ENCODE peak calls at places on chromosomes 1 and 21, in ten cellular contexts. S, X, U, A, E, V, F, N, P and O are unnamed samples.

GRCh38 chr1:38062361-38063288 is 16.0 kb upstream of the POU3F1 start:
- DNase-seq in E (no peak), A (no peak), V (no peak), X (no peak), F (no peak), N (no peak), S (no peak), U (no peak), P (no peak), O (no peak)

GRCh38 chr21:38420140-38420539 is 78.1 kb downstream of the ERG start:
- DNase-seq in F (no peak), V (no peak), U (no peak), S (no peak), A (no peak), P (no peak), E (no peak), N (no peak), X (no peak), O (no peak)

GRCh38 chr1:8338526-8339202 is 20.8 kb downstream of the SLC45A1 start:
- DNase-seq in F (no peak), S (no peak), P (no peak), N (no peak), E (no peak), U (no peak), V (no peak), A (no peak), X (no peak), O (no peak)

GRCh38 chr1:210739627-210740026 is 394.3 kb downstream of the KCNH1 start:
- DNase-seq in U (no peak), N (no peak), S (no peak), E (no peak), F (peak; percentile 7), P (no peak), V (no peak), X (no peak), A (no peak), O (no peak)

GRCh38 chr21:35658242-35658641 is 402.1 kb downstream of the SETD4 start:
- DNase-seq in F (peak; percentile 89), U (no peak), P (no peak), A (no peak), N (peak; percentile 76), X (no peak), S (no peak), E (peak; percentile 64), V (no peak), O (no peak)

GRCh38 chr1:214637722-214638473 is 34.9 kb downstream of the CENPF start:
- DNase-seq in X (no peak), A (no peak), F (peak; percentile 69), E (peak; percentile 46), V (no peak), P (no peak), U (no peak), N (peak; percentile 77), S (no peak), O (peak; percentile 11)

GRCh38 chr1:30804822-30805221 is 47.2 kb upstream of the LAPTM5 start:
- DNase-seq in N (no peak), X (no peak), U (no peak), A (no peak), F (no peak), S (no peak), E (no peak), P (no peak), V (no peak), O (no peak)

GRCh38 chr1:86965012-86965826 is 50.8 kb downstream of the HS2ST1 start:
- DNase-seq in N (peak; percentile 71), V (no peak), S (peak; percentile 29), P (no peak), A (no peak), X (no peak), U (no peak), E (peak; percentile 11), F (peak; percentile 54), O (no peak)

GRCh38 chr1:117135329-117135728 is 13.8 kb upstream of the TRIM45 start:
- DNase-seq in V (no peak), P (no peak), E (no peak), A (no peak), U (no peak), F (no peak), S (no peak), X (no peak), N (no peak), O (no peak)

GRCh38 chr1:31227891-31228290 is 11.8 kb downstream of the NKAIN1 start:
- DNase-seq in A (no peak), E (no peak), X (no peak), U (no peak), S (no peak), V (no peak), N (no peak), F (no peak), P (no peak), O (no peak)

GRCh38 chr1:2982615-2983318 is 38.5 kb upstream of the ACTRT2 start:
- DNase-seq in F (no peak), A (no peak), N (no peak), P (no peak), X (no peak), V (peak; percentile 7), E (no peak), S (no peak), U (no peak), O (no peak)
- H3K9me3 ChIP-seq in F (peaks cover 48% of the 10 kb centered on the region), A (peaks cover 6% of the 10 kb centered on the region), N (no peaks in the 10 kb centered on the region), P (no peaks in the 10 kb centered on the region), X (no peaks in the 10 kb centered on the region), V (no peaks in the 10 kb centered on the region), E (peaks cover 37% of the 10 kb centered on the region), S (no peaks in the 10 kb centered on the region), U (no peaks in the 10 kb centered on the region), O (no peaks in the 10 kb centered on the region)

GRCh38 chr1:113201560-113201959 is 128.6 kb downstream of the LRIG2 start:
- DNase-seq in X (no peak), P (no peak), U (no peak), A (no peak), V (no peak), F (no peak), E (no peak), N (no peak), S (no peak), O (no peak)

GRCh38 chr1:113199718-113200455 is 126.9 kb downstream of the LRIG2 start:
- DNase-seq in F (no peak), N (no peak), U (no peak), P (no peak), S (no peak), V (no peak), X (no peak), E (no peak), A (no peak), O (no peak)

GRCh38 chr1:113195115-113195845 is 122.3 kb downstream of the LRIG2 start:
- DNase-seq in P (no peak), V (no peak), X (no peak), E (no peak), F (no peak), U (no peak), N (no peak), S (no peak), A (no peak), O (no peak)

GRCh38 chr1:113198806-113199205 is 125.8 kb downstream of the LRIG2 start:
- DNase-seq in P (no peak), X (no peak), U (no peak), S (no peak), F (no peak), V (no peak), N (no peak), A (no peak), E (no peak), O (no peak)

DNA sequence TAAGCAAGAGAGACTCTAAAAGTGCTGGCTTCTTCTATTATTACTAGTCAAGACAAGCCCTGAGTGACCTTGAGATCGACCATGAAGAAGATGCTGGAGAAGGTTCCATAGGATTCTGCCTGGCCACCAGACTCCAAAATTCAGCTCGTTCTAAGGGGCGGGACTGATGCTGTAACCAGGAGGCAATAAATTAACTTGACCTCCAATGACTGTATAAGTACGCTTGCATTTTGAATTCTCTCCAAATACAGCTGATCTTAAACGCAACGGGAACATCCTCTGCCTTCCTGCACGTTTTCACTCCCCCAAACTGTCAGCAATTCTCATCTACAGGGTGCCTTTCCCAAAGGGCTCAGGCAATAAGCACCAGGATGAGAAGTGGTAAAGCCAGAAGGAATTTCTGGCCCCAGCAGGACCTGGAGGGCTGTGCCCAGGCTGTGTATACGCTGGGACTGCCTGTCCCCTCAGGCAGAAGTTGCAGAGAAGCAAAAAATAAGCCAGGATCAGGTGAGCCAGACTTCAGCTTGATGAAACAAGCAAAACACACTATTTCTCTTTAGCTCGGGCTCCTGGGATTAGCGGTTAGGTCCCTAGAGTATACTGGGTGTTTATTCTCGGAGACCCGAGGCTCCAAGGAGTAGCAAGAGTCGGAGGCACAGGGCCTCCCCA is 124.8 kb downstream of the LRIG2 start:
- DNase-seq in P (no peak), V (no peak), X (no peak), U (no peak), E (no peak), N (no peak), S (no peak), F (no peak), A (no peak), O (no peak)
- TF ChIP-seq CTCF in P (no peak), V (no peak), X (no peak), U (no peak), E (no peak), N (no peak), S (no peak), F (no peak), A (no peak), O (no peak)

DNA sequence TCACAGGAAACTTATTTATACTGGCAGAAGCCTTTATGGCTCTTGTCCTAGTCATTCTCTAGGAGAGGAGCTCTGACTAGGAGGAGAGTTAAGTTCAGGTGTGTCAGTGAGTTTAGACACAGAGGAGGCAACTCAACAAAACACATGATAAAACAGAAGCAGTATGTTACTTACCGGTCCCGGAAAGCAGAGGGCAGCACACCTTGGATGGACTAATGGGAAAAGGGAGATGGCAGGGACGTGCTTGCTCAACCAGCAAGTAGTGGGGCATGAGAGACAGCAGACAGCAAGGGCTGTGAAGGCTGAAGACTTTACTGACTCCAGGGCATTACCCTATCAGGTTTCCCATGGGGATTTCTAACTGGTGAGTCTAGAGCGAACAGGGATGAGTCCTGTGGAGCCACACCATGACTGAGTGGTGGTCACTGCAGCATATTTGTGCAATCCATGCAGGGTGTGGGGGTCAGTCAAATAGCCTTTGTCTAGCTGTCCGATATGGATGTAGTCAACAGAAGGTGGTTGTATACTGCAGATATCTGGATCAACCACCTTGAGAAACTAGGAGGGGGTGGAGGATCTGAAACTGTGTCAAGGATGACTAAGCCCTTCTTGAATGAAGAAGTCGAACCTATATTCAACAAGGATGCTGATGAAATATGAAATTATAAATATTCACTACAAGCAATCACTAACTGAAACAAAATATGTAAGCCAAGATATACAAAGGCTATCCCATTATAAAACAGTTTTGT is 596.3 kb upstream of the CHRM3 start:
- DNase-seq in E (peak; percentile 8), U (no peak), A (no peak), X (no peak), P (no peak), S (no peak), F (no peak), N (no peak), V (no peak), O (no peak)
- H3K9me3 ChIP-seq in E (no peaks in the 10 kb centered on the region), U (no peaks in the 10 kb centered on the region), A (no peaks in the 10 kb centered on the region), X (no peaks in the 10 kb centered on the region), P (no peaks in the 10 kb centered on the region), S (no peaks in the 10 kb centered on the region), F (no peaks in the 10 kb centered on the region), N (no peaks in the 10 kb centered on the region), V (peaks cover 5% of the 10 kb centered on the region), O (no peaks in the 10 kb centered on the region)

DNA sequence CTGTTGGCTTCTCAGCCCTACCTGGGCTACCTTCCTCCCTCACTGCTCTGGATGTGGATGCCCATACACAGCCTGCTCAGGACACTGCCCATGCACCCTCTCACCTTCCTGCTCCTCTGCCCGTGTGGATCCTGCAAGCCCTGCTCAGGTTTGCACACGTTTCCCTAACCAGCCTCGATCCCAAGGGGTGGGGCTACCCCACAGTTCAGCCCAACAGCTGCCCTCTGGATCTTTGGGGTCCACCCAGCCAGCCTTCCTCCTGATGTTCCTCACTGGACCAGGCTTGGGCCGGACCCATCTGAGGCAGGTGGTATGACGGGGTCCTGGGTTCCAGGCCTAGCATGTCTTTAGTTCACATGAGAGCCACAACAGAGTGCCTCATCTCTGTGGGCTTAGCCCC is 4.7 kb downstream of the TMEM54 start:
- DNase-seq in X (no peak), F (no peak), V (no peak), N (no peak), S (no peak), U (no peak), A (no peak), E (no peak), P (no peak), O (no peak)
- TF ChIP-seq CTCF in X (no peak), F (no peak), V (no peak), N (no peak), S (no peak), U (no peak), A (no peak), E (no peak), P (no peak), O (no peak)